ENCODE peak calls at places on chromosome 2, in four cellular contexts. One of them, this sample, is unnamed.

GRCh38 chr2:205461678-205462665 is 220.3 kb upstream of the NRP2 start:
- DNase-seq in IMR-90: peak
- DNase-seq in SK-N-SH: no peak
- DNase-seq in K562: no peak
- DNase-seq in this sample: no peak

GRCh38 chr2:38925982-38926381 is 36.3 kb downstream of the ARHGEF33 start:
- DNase-seq in IMR-90: no peak
- DNase-seq in SK-N-SH: no peak
- DNase-seq in K562: peak
- DNase-seq in this sample: peak

GRCh38 chr2:884027-884748 is 66.5 kb upstream of the SNTG2 start:
- DNase-seq in IMR-90: no peak
- DNase-seq in SK-N-SH: no peak
- DNase-seq in K562: no peak
- DNase-seq in this sample: no peak

GRCh38 chr2:43100883-43101662 is 125.3 kb downstream of the ZFP36L2 start:
- DNase-seq in IMR-90: peak
- DNase-seq in SK-N-SH: no peak
- DNase-seq in K562: no peak
- DNase-seq in this sample: no peak

GRCh38 chr2:263774-264492 is at the start of gene SH3YL1:
- DNase-seq in IMR-90: no peak
- DNase-seq in SK-N-SH: peak
- DNase-seq in K562: no peak
- DNase-seq in this sample: no peak

GRCh38 chr2:196380575-196380974 is 209.2 kb upstream of the STK17B start:
- DNase-seq in IMR-90: no peak
- DNase-seq in SK-N-SH: no peak
- DNase-seq in K562: no peak
- DNase-seq in this sample: no peak

GRCh38 chr2:220277445-220277960 is 650.1 kb downstream of the SLC4A3 start:
- DNase-seq in IMR-90: peak
- DNase-seq in SK-N-SH: no peak
- DNase-seq in K562: no peak
- DNase-seq in this sample: no peak

GRCh38 chr2:618591-618990 is 58.6 kb downstream of the TMEM18 start:
- DNase-seq in IMR-90: no peak
- DNase-seq in SK-N-SH: no peak
- DNase-seq in K562: no peak
- DNase-seq in this sample: no peak

GRCh38 chr2:113980946-113981345 is 91.1 kb downstream of the ACTR3 start:
- DNase-seq in IMR-90: peak
- DNase-seq in SK-N-SH: no peak
- DNase-seq in K562: no peak
- DNase-seq in this sample: no peak

GRCh38 chr2:85160946-85161625 is 27.9 kb downstream of the TCF7L1 start:
- DNase-seq in IMR-90: no peak
- DNase-seq in SK-N-SH: no peak
- DNase-seq in K562: no peak
- DNase-seq in this sample: no peak

GRCh38 chr2:133674433-133675331 is 106.4 kb upstream of the NCKAP5 start:
- DNase-seq in IMR-90: peak
- DNase-seq in SK-N-SH: no peak
- DNase-seq in K562: no peak
- DNase-seq in this sample: peak

GRCh38 chr2:31202041-31202440 is 15.3 kb downstream of the CAPN14 start:
- DNase-seq in IMR-90: no peak
- DNase-seq in SK-N-SH: no peak
- DNase-seq in K562: no peak
- DNase-seq in this sample: no peak

GRCh38 chr2:20430035-20430434 is 16.8 kb upstream of the RHOB start:
- DNase-seq in IMR-90: no peak
- DNase-seq in SK-N-SH: no peak
- DNase-seq in K562: no peak
- DNase-seq in this sample: no peak

GRCh38 chr2:152523091-152523490 is 188.1 kb downstream of the FMNL2 start:
- DNase-seq in IMR-90: peak
- DNase-seq in SK-N-SH: no peak
- DNase-seq in K562: no peak
- DNase-seq in this sample: no peak

GRCh38 chr2:152505495-152505906 is 170.5 kb downstream of the FMNL2 start:
- DNase-seq in IMR-90: peak
- DNase-seq in SK-N-SH: no peak
- DNase-seq in K562: peak
- DNase-seq in this sample: no peak

GRCh38 chr2:67399831-67400489 is 2.8 kb downstream of the ETAA1 start:
- DNase-seq in IMR-90: peak
- DNase-seq in SK-N-SH: no peak
- DNase-seq in K562: no peak
- DNase-seq in this sample: no peak

GRCh38 chr2:210660-211059 is 53.2 kb downstream of the SH3YL1 start:
- DNase-seq in IMR-90: peak
- DNase-seq in SK-N-SH: no peak
- DNase-seq in K562: no peak
- DNase-seq in this sample: no peak

GRCh38 chr2:127620867-127621266 is 25.1 kb upstream of the GPR17 start:
- DNase-seq in IMR-90: no peak
- DNase-seq in SK-N-SH: peak
- DNase-seq in K562: no peak
- DNase-seq in this sample: no peak

GRCh38 chr2:113806217-113806913 is 49.9 kb upstream of the SLC35F5 start:
- DNase-seq in IMR-90: no peak
- DNase-seq in SK-N-SH: no peak
- DNase-seq in K562: no peak
- DNase-seq in this sample: no peak

GRCh38 chr2:223416826-223417610 is 185.1 kb downstream of the SCG2 start:
- DNase-seq in IMR-90: no peak
- DNase-seq in SK-N-SH: no peak
- DNase-seq in K562: no peak
- DNase-seq in this sample: no peak

GRCh38 chr2:180761224-180761623 is 219.2 kb upstream of the UBE2E3 start:
- DNase-seq in IMR-90: peak
- DNase-seq in SK-N-SH: no peak
- DNase-seq in K562: no peak
- DNase-seq in this sample: peak

GRCh38 chr2:72141881-72142742 is 5.5 kb downstream of the CYP26B1 start:
- DNase-seq in IMR-90: no peak
- DNase-seq in SK-N-SH: peak
- DNase-seq in K562: no peak
- DNase-seq in this sample: no peak

GRCh38 chr2:206064077-206064476 is 21.9 kb downstream of the INO80D start:
- DNase-seq in IMR-90: no peak
- DNase-seq in SK-N-SH: no peak
- DNase-seq in K562: no peak
- DNase-seq in this sample: no peak

GRCh38 chr2:227697013-227697412 is 20.8 kb downstream of the SLC19A3 start:
- DNase-seq in IMR-90: no peak
- DNase-seq in SK-N-SH: no peak
- DNase-seq in K562: no peak
- DNase-seq in this sample: no peak

GRCh38 chr2:191255271-191255670 is 10.1 kb downstream of the MYO1B start:
- DNase-seq in IMR-90: peak
- DNase-seq in SK-N-SH: no peak
- DNase-seq in K562: no peak
- DNase-seq in this sample: no peak

GRCh38 chr2:151999058-151999457 is 99.8 kb downstream of the CACNB4 start:
- DNase-seq in IMR-90: peak
- DNase-seq in SK-N-SH: peak
- DNase-seq in K562: peak
- DNase-seq in this sample: peak

GRCh38 chr2:102336502-102336945 is 19.1 kb upstream of the IL18R1 start:
- DNase-seq in IMR-90: peak
- DNase-seq in SK-N-SH: no peak
- DNase-seq in K562: no peak
- DNase-seq in this sample: no peak

GRCh38 chr2:74002515-74003391 is 18.0 kb downstream of the TET3 start:
- DNase-seq in IMR-90: peak
- DNase-seq in SK-N-SH: peak
- DNase-seq in K562: peak
- DNase-seq in this sample: peak

GRCh38 chr2:164671664-164672396 is 50.5 kb upstream of the GRB14 start:
- DNase-seq in IMR-90: no peak
- DNase-seq in SK-N-SH: no peak
- DNase-seq in K562: no peak
- DNase-seq in this sample: no peak

GRCh38 chr2:201996006-201996405 is 37.6 kb upstream of the FZD7 start:
- DNase-seq in IMR-90: no peak
- DNase-seq in SK-N-SH: no peak
- DNase-seq in K562: no peak
- DNase-seq in this sample: no peak

GRCh38 chr2:237860273-237860935 is 981 bp downstream of the RAMP1 start:
- DNase-seq in IMR-90: no peak
- DNase-seq in SK-N-SH: peak
- DNase-seq in K562: no peak
- DNase-seq in this sample: no peak

GRCh38 chr2:195151711-195152110 is 505.3 kb upstream of the SLC39A10 start:
- DNase-seq in IMR-90: no peak
- DNase-seq in SK-N-SH: no peak
- DNase-seq in K562: no peak
- DNase-seq in this sample: no peak

GRCh38 chr2:119707117-119708087 is 28.4 kb downstream of the TMEM177 start:
- DNase-seq in IMR-90: no peak
- DNase-seq in SK-N-SH: no peak
- DNase-seq in K562: peak
- DNase-seq in this sample: no peak
- TF ChIP-seq MXI1 in IMR-90: no peak
- TF ChIP-seq MXI1 in SK-N-SH: no peak
- TF ChIP-seq MXI1 in K562: no peak
- TF ChIP-seq MXI1 in this sample: no peak

GRCh38 chr2:14520385-14520945 is 112.1 kb upstream of the LRATD1 start:
- DNase-seq in IMR-90: no peak
- DNase-seq in SK-N-SH: no peak
- DNase-seq in K562: no peak
- DNase-seq in this sample: no peak

GRCh38 chr2:14511541-14511940 is 121.0 kb upstream of the LRATD1 start:
- DNase-seq in IMR-90: no peak
- DNase-seq in SK-N-SH: no peak
- DNase-seq in K562: no peak
- DNase-seq in this sample: no peak

GRCh38 chr2:14517731-14518130 is 114.8 kb upstream of the LRATD1 start:
- DNase-seq in IMR-90: no peak
- DNase-seq in SK-N-SH: no peak
- DNase-seq in K562: no peak
- DNase-seq in this sample: no peak

GRCh38 chr2:14514001-14514400 is 118.5 kb upstream of the LRATD1 start:
- DNase-seq in IMR-90: no peak
- DNase-seq in SK-N-SH: no peak
- DNase-seq in K562: no peak
- DNase-seq in this sample: no peak

GRCh38 chr2:14516844-14517243 is 115.7 kb upstream of the LRATD1 start:
- DNase-seq in IMR-90: peak
- DNase-seq in SK-N-SH: no peak
- DNase-seq in K562: no peak
- DNase-seq in this sample: no peak
- TF ChIP-seq RAD21 in IMR-90: no peak
- TF ChIP-seq RAD21 in SK-N-SH: no peak
- TF ChIP-seq RAD21 in K562: no peak
- TF ChIP-seq RAD21 in this sample: no peak

GRCh38 chr2:48337871-48338270 is 192.1 kb upstream of the STON1 start:
- DNase-seq in IMR-90: no peak
- DNase-seq in SK-N-SH: no peak
- DNase-seq in K562: no peak
- DNase-seq in this sample: no peak

GRCh38 chr2:48334180-48334579 is 195.8 kb upstream of the STON1 start:
- DNase-seq in IMR-90: no peak
- DNase-seq in SK-N-SH: no peak
- DNase-seq in K562: no peak
- DNase-seq in this sample: no peak

GRCh38 chr2:48328159-48328816 is 201.7 kb upstream of the STON1 start:
- DNase-seq in IMR-90: no peak
- DNase-seq in SK-N-SH: no peak
- DNase-seq in K562: no peak
- DNase-seq in this sample: no peak

GRCh38 chr2:48328972-48329723 is 200.8 kb upstream of the STON1 start:
- DNase-seq in IMR-90: no peak
- DNase-seq in SK-N-SH: peak
- DNase-seq in K562: no peak
- DNase-seq in this sample: peak

GRCh38 chr2:48332286-48332685 is 197.7 kb upstream of the STON1 start:
- DNase-seq in IMR-90: peak
- DNase-seq in SK-N-SH: no peak
- DNase-seq in K562: peak
- DNase-seq in this sample: no peak
- TF ChIP-seq MXI1 in IMR-90: no peak
- TF ChIP-seq MXI1 in SK-N-SH: no peak
- TF ChIP-seq MXI1 in K562: no peak
- TF ChIP-seq MXI1 in this sample: no peak

GRCh38 chr2:45983213-45983612 is 314.0 kb upstream of the EPAS1 start:
- DNase-seq in IMR-90: no peak
- DNase-seq in SK-N-SH: no peak
- DNase-seq in K562: no peak
- DNase-seq in this sample: no peak
- TF ChIP-seq RAD21 in IMR-90: no peak
- TF ChIP-seq RAD21 in SK-N-SH: no peak
- TF ChIP-seq RAD21 in K562: no peak
- TF ChIP-seq RAD21 in this sample: no peak

DNA sequence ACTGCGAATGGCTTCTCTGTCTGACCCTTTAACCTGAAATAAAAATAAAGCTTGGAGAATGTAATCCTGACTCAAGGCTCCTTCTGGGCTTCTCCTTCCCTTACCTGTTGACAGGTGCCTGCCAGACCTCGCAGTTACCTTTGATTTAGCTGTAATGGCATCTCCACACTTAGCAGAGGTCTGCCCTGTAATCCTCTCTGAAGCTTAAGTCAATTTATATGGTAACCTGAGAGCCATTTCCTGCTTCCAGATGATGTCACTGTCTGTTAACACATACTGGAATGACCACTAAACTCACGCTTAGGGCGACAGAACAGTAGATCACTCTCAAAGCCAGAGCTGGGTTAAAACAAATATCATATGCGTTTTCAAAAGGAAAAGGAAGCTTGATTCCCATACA is 29.4 kb upstream of the FOXI3 start:
- DNase-seq in IMR-90: peak
- DNase-seq in SK-N-SH: no peak
- DNase-seq in K562: no peak
- DNase-seq in this sample: no peak
- TF ChIP-seq MXI1 in IMR-90: no peak
- TF ChIP-seq MXI1 in SK-N-SH: no peak
- TF ChIP-seq MXI1 in K562: no peak
- TF ChIP-seq MXI1 in this sample: no peak

GRCh38 chr2:50466694-50467093 is 565.2 kb downstream of the NRXN1 start:
- DNase-seq in IMR-90: no peak
- DNase-seq in SK-N-SH: no peak
- DNase-seq in K562: no peak
- DNase-seq in this sample: no peak

DNA sequence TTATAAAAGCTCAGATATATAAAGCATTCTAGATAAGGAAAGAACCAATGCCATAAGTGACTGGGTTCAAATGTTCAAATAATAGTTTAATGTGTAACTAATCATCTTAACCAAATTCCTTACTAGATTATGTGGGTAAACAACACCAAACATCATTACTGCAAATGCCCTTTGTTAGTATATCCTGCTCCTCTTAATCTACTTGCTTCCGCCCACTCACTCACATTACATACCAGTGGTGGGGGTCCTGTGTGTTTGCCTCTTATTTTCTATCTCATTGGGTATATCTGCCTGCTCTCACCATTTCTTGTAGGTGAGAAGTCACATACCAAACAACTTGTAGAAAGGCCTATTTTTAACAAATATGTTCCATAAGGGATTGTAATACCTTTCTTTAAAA is 562.1 kb downstream of the NRXN1 start:
- DNase-seq in IMR-90: no peak
- DNase-seq in SK-N-SH: no peak
- DNase-seq in K562: no peak
- DNase-seq in this sample: no peak
- TF ChIP-seq RAD21 in IMR-90: no peak
- TF ChIP-seq RAD21 in SK-N-SH: no peak
- TF ChIP-seq RAD21 in K562: no peak
- TF ChIP-seq RAD21 in this sample: no peak